ENCODE peak calls at places on chromosome X, in eight cellular contexts. One of them, this sample, is unnamed. For H3K4me1, the result is how much of the 10 kb centered on the place peaks cover.

GRCh38 chrX:104284407-104285000 is 29.8 kb upstream of the ESX1 start:
- DNase-seq in CD8-positive, alpha-beta memory T cell: no peak
- DNase-seq in Panc1: no peak
- DNase-seq in A549: no peak
- DNase-seq in left ventricle myocardium inferior: no peak
- DNase-seq in tibial nerve: no peak
- DNase-seq in PC-3: no peak
- DNase-seq in neural progenitor cell: no peak
- DNase-seq in this sample: no peak

GRCh38 chrX:56783450-56783831 is 54.4 kb downstream of the NBDY start:
- DNase-seq in CD8-positive, alpha-beta memory T cell: peak
- DNase-seq in Panc1: no peak
- DNase-seq in A549: no peak
- DNase-seq in left ventricle myocardium inferior: no peak
- DNase-seq in tibial nerve: no peak
- DNase-seq in PC-3: no peak
- DNase-seq in neural progenitor cell: peak
- DNase-seq in this sample: no peak

GRCh38 chrX:7076245-7076661 is 71.3 kb upstream of the STS start:
- DNase-seq in CD8-positive, alpha-beta memory T cell: no peak
- DNase-seq in Panc1: no peak
- DNase-seq in A549: no peak
- DNase-seq in left ventricle myocardium inferior: no peak
- DNase-seq in tibial nerve: no peak
- DNase-seq in PC-3: no peak
- DNase-seq in neural progenitor cell: no peak
- DNase-seq in this sample: no peak

GRCh38 chrX:153732406-153732805 is 7.8 kb downstream of the ABCD1 start:
- DNase-seq in CD8-positive, alpha-beta memory T cell: no peak
- DNase-seq in Panc1: no peak
- DNase-seq in A549: no peak
- DNase-seq in left ventricle myocardium inferior: no peak
- DNase-seq in tibial nerve: no peak
- DNase-seq in PC-3: peak
- DNase-seq in neural progenitor cell: no peak
- DNase-seq in this sample: no peak

GRCh38 chrX:70481871-70482270 is 37.2 kb downstream of the DLG3 start:
- DNase-seq in CD8-positive, alpha-beta memory T cell: no peak
- DNase-seq in Panc1: no peak
- DNase-seq in A549: no peak
- DNase-seq in left ventricle myocardium inferior: no peak
- DNase-seq in tibial nerve: no peak
- DNase-seq in PC-3: no peak
- DNase-seq in neural progenitor cell: no peak
- DNase-seq in this sample: no peak

GRCh38 chrX:131802836-131803626 is 220.1 kb upstream of the STK26 start:
- DNase-seq in CD8-positive, alpha-beta memory T cell: peak
- DNase-seq in Panc1: no peak
- DNase-seq in A549: peak
- DNase-seq in left ventricle myocardium inferior: no peak
- DNase-seq in tibial nerve: no peak
- DNase-seq in PC-3: peak
- DNase-seq in neural progenitor cell: no peak
- DNase-seq in this sample: peak

GRCh38 chrX:153773741-153774575 is 6.9 kb upstream of the SRPK3 start:
- DNase-seq in CD8-positive, alpha-beta memory T cell: no peak
- DNase-seq in Panc1: no peak
- DNase-seq in A549: no peak
- DNase-seq in left ventricle myocardium inferior: peak
- DNase-seq in tibial nerve: no peak
- DNase-seq in PC-3: no peak
- DNase-seq in neural progenitor cell: no peak
- DNase-seq in this sample: no peak

GRCh38 chrX:119237526-119238035 is 1.5 kb downstream of the PGRMC1 start:
- DNase-seq in CD8-positive, alpha-beta memory T cell: no peak
- DNase-seq in Panc1: no peak
- DNase-seq in A549: no peak
- DNase-seq in left ventricle myocardium inferior: no peak
- DNase-seq in tibial nerve: no peak
- DNase-seq in PC-3: no peak
- DNase-seq in neural progenitor cell: peak
- DNase-seq in this sample: no peak

GRCh38 chrX:39242187-39242586 is 440.9 kb downstream of the MID1IP1 start:
- DNase-seq in CD8-positive, alpha-beta memory T cell: peak
- DNase-seq in Panc1: no peak
- DNase-seq in A549: peak
- DNase-seq in left ventricle myocardium inferior: no peak
- DNase-seq in tibial nerve: no peak
- DNase-seq in PC-3: peak
- DNase-seq in neural progenitor cell: peak
- DNase-seq in this sample: peak

GRCh38 chrX:11626351-11626750 is 39.4 kb downstream of the ARHGAP6 start:
- DNase-seq in CD8-positive, alpha-beta memory T cell: no peak
- DNase-seq in Panc1: no peak
- DNase-seq in A549: no peak
- DNase-seq in left ventricle myocardium inferior: no peak
- DNase-seq in tibial nerve: no peak
- DNase-seq in PC-3: no peak
- DNase-seq in neural progenitor cell: no peak
- DNase-seq in this sample: no peak

GRCh38 chrX:18377802-18378201 is 23.3 kb upstream of the SCML2 start:
- DNase-seq in CD8-positive, alpha-beta memory T cell: peak
- DNase-seq in Panc1: no peak
- DNase-seq in A549: peak
- DNase-seq in left ventricle myocardium inferior: no peak
- DNase-seq in tibial nerve: no peak
- DNase-seq in PC-3: peak
- DNase-seq in neural progenitor cell: peak
- DNase-seq in this sample: no peak

GRCh38 chrX:153184787-153185186 is 5.7 kb downstream of the MAGEA1 start:
- DNase-seq in CD8-positive, alpha-beta memory T cell: no peak
- DNase-seq in Panc1: no peak
- DNase-seq in A549: no peak
- DNase-seq in left ventricle myocardium inferior: no peak
- DNase-seq in tibial nerve: no peak
- DNase-seq in PC-3: no peak
- DNase-seq in neural progenitor cell: no peak
- DNase-seq in this sample: no peak

GRCh38 chrX:46561931-46562721 is 11.4 kb upstream of the CHST7 start:
- DNase-seq in CD8-positive, alpha-beta memory T cell: no peak
- DNase-seq in Panc1: no peak
- DNase-seq in A549: no peak
- DNase-seq in left ventricle myocardium inferior: no peak
- DNase-seq in tibial nerve: no peak
- DNase-seq in PC-3: peak
- DNase-seq in neural progenitor cell: no peak
- DNase-seq in this sample: no peak

GRCh38 chrX:64739792-64740378 is 236.4 kb downstream of the ZC4H2 start:
- DNase-seq in CD8-positive, alpha-beta memory T cell: no peak
- DNase-seq in Panc1: no peak
- DNase-seq in A549: no peak
- DNase-seq in left ventricle myocardium inferior: no peak
- DNase-seq in tibial nerve: no peak
- DNase-seq in PC-3: no peak
- DNase-seq in neural progenitor cell: no peak
- DNase-seq in this sample: no peak

GRCh38 chrX:139739138-139739537 is 31.2 kb upstream of the MCF2 start:
- DNase-seq in CD8-positive, alpha-beta memory T cell: no peak
- DNase-seq in Panc1: no peak
- DNase-seq in A549: no peak
- DNase-seq in left ventricle myocardium inferior: no peak
- DNase-seq in tibial nerve: no peak
- DNase-seq in PC-3: peak
- DNase-seq in neural progenitor cell: no peak
- DNase-seq in this sample: no peak

GRCh38 chrX:73683236-73683859 is 120.4 kb downstream of the CHIC1 start:
- DNase-seq in CD8-positive, alpha-beta memory T cell: no peak
- DNase-seq in Panc1: no peak
- DNase-seq in A549: no peak
- DNase-seq in left ventricle myocardium inferior: no peak
- DNase-seq in tibial nerve: no peak
- DNase-seq in PC-3: peak
- DNase-seq in neural progenitor cell: no peak
- DNase-seq in this sample: no peak

GRCh38 chrX:21802054-21802660 is 37.3 kb upstream of the MBTPS2 start:
- DNase-seq in CD8-positive, alpha-beta memory T cell: no peak
- DNase-seq in Panc1: no peak
- DNase-seq in A549: no peak
- DNase-seq in left ventricle myocardium inferior: no peak
- DNase-seq in tibial nerve: no peak
- DNase-seq in PC-3: no peak
- DNase-seq in neural progenitor cell: no peak
- DNase-seq in this sample: no peak

GRCh38 chrX:121579016-121579760 is 531.8 kb downstream of the GLUD2 start:
- DNase-seq in CD8-positive, alpha-beta memory T cell: no peak
- DNase-seq in Panc1: peak
- DNase-seq in A549: peak
- DNase-seq in left ventricle myocardium inferior: no peak
- DNase-seq in tibial nerve: no peak
- DNase-seq in PC-3: peak
- DNase-seq in neural progenitor cell: peak
- DNase-seq in this sample: no peak

GRCh38 chrX:1472975-1473374 is 20.3 kb upstream of the ASMTL start:
- DNase-seq in CD8-positive, alpha-beta memory T cell: no peak
- DNase-seq in Panc1: no peak
- DNase-seq in A549: no peak
- DNase-seq in left ventricle myocardium inferior: no peak
- DNase-seq in tibial nerve: no peak
- DNase-seq in PC-3: no peak
- DNase-seq in neural progenitor cell: no peak
- DNase-seq in this sample: no peak

GRCh38 chrX:128106630-128107029 is 54.4 kb upstream of the ACTRT1 start:
- DNase-seq in CD8-positive, alpha-beta memory T cell: no peak
- DNase-seq in Panc1: peak
- DNase-seq in A549: peak
- DNase-seq in left ventricle myocardium inferior: no peak
- DNase-seq in tibial nerve: no peak
- DNase-seq in PC-3: peak
- DNase-seq in neural progenitor cell: peak
- DNase-seq in this sample: peak

GRCh38 chrX:54808109-54808604 is 612 bp downstream of the MAGED2 start:
- DNase-seq in CD8-positive, alpha-beta memory T cell: peak
- DNase-seq in Panc1: no peak
- DNase-seq in A549: peak
- DNase-seq in left ventricle myocardium inferior: peak
- DNase-seq in tibial nerve: peak
- DNase-seq in PC-3: no peak
- DNase-seq in neural progenitor cell: peak
- DNase-seq in this sample: no peak

GRCh38 chrX:41313419-41313818 is 20.5 kb upstream of the DDX3X start:
- DNase-seq in CD8-positive, alpha-beta memory T cell: no peak
- DNase-seq in Panc1: no peak
- DNase-seq in A549: no peak
- DNase-seq in left ventricle myocardium inferior: no peak
- DNase-seq in tibial nerve: no peak
- DNase-seq in PC-3: no peak
- DNase-seq in neural progenitor cell: no peak
- DNase-seq in this sample: no peak
- H3K4me1 ChIP-seq in CD8-positive, alpha-beta memory T cell: under half
- H3K4me1 ChIP-seq in Panc1: under half
- H3K4me1 ChIP-seq in A549: under half
- H3K4me1 ChIP-seq in left ventricle myocardium inferior: under half
- H3K4me1 ChIP-seq in tibial nerve: under half
- H3K4me1 ChIP-seq in PC-3: under half
- H3K4me1 ChIP-seq in neural progenitor cell: under half
- H3K4me1 ChIP-seq in this sample: under half

GRCh38 chrX:130085551-130085986 is 24.7 kb downstream of the ELF4 start:
- DNase-seq in CD8-positive, alpha-beta memory T cell: no peak
- DNase-seq in Panc1: no peak
- DNase-seq in A549: no peak
- DNase-seq in left ventricle myocardium inferior: no peak
- DNase-seq in tibial nerve: no peak
- DNase-seq in PC-3: no peak
- DNase-seq in neural progenitor cell: no peak
- DNase-seq in this sample: no peak
- H3K27ac ChIP-seq in CD8-positive, alpha-beta memory T cell: peak
- H3K27ac ChIP-seq in Panc1: no peak
- H3K27ac ChIP-seq in A549: no peak
- H3K27ac ChIP-seq in left ventricle myocardium inferior: peak
- H3K27ac ChIP-seq in tibial nerve: peak
- H3K27ac ChIP-seq in PC-3: no peak
- H3K27ac ChIP-seq in neural progenitor cell: no peak
- H3K27ac ChIP-seq in this sample: no peak

GRCh38 chrX:133375558-133376340 is 39.5 kb downstream of the GPC4 start:
- DNase-seq in CD8-positive, alpha-beta memory T cell: no peak
- DNase-seq in Panc1: no peak
- DNase-seq in A549: no peak
- DNase-seq in left ventricle myocardium inferior: peak
- DNase-seq in tibial nerve: peak
- DNase-seq in PC-3: no peak
- DNase-seq in neural progenitor cell: peak
- DNase-seq in this sample: no peak

GRCh38 chrX:133373366-133374079 is 41.8 kb downstream of the GPC4 start:
- DNase-seq in CD8-positive, alpha-beta memory T cell: no peak
- DNase-seq in Panc1: no peak
- DNase-seq in A549: no peak
- DNase-seq in left ventricle myocardium inferior: no peak
- DNase-seq in tibial nerve: no peak
- DNase-seq in PC-3: no peak
- DNase-seq in neural progenitor cell: no peak
- DNase-seq in this sample: no peak

GRCh38 chrX:133380882-133381619 is 34.2 kb downstream of the GPC4 start:
- DNase-seq in CD8-positive, alpha-beta memory T cell: no peak
- DNase-seq in Panc1: no peak
- DNase-seq in A549: no peak
- DNase-seq in left ventricle myocardium inferior: no peak
- DNase-seq in tibial nerve: no peak
- DNase-seq in PC-3: no peak
- DNase-seq in neural progenitor cell: no peak
- DNase-seq in this sample: no peak

GRCh38 chrX:133374874-133375387 is 40.4 kb downstream of the GPC4 start:
- DNase-seq in CD8-positive, alpha-beta memory T cell: no peak
- DNase-seq in Panc1: no peak
- DNase-seq in A549: no peak
- DNase-seq in left ventricle myocardium inferior: no peak
- DNase-seq in tibial nerve: no peak
- DNase-seq in PC-3: no peak
- DNase-seq in neural progenitor cell: no peak
- DNase-seq in this sample: no peak

DNA sequence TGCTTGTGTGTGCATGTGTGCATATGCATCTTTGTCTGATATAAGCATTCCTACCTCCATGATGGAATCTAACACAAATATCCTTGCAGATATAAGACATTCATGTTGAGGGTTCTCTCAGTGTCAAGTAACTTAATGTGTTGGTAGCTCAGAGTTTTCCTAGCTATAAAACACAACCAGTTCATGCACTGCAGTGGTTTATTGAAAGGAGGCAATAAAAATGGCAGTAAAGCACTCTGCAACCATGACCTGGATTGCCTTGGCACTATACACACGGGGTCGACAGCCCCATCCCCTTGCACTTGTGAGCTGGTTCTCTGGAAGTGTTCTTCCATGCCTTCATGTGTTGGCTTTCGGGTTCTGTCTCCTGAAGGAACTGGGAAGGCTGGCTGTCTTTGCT is 38.9 kb downstream of the GPC4 start:
- DNase-seq in CD8-positive, alpha-beta memory T cell: no peak
- DNase-seq in Panc1: no peak
- DNase-seq in A549: no peak
- DNase-seq in left ventricle myocardium inferior: no peak
- DNase-seq in tibial nerve: no peak
- DNase-seq in PC-3: no peak
- DNase-seq in neural progenitor cell: no peak
- DNase-seq in this sample: no peak
- H3K4me1 ChIP-seq in CD8-positive, alpha-beta memory T cell: under half
- H3K4me1 ChIP-seq in Panc1: under half
- H3K4me1 ChIP-seq in A549: under half
- H3K4me1 ChIP-seq in left ventricle myocardium inferior: under half
- H3K4me1 ChIP-seq in tibial nerve: under half
- H3K4me1 ChIP-seq in PC-3: under half
- H3K4me1 ChIP-seq in neural progenitor cell: under half
- H3K4me1 ChIP-seq in this sample: under half

GRCh38 chrX:53308836-53309235 is 27.5 kb upstream of the IQSEC2 start:
- DNase-seq in CD8-positive, alpha-beta memory T cell: no peak
- DNase-seq in Panc1: no peak
- DNase-seq in A549: no peak
- DNase-seq in left ventricle myocardium inferior: no peak
- DNase-seq in tibial nerve: no peak
- DNase-seq in PC-3: no peak
- DNase-seq in neural progenitor cell: no peak
- DNase-seq in this sample: no peak
- H3K27ac ChIP-seq in CD8-positive, alpha-beta memory T cell: no peak
- H3K27ac ChIP-seq in Panc1: no peak
- H3K27ac ChIP-seq in A549: no peak
- H3K27ac ChIP-seq in left ventricle myocardium inferior: no peak
- H3K27ac ChIP-seq in tibial nerve: no peak
- H3K27ac ChIP-seq in PC-3: no peak
- H3K27ac ChIP-seq in neural progenitor cell: no peak
- H3K27ac ChIP-seq in this sample: no peak

This sample was measured in iPS DF 6.9.